ENCODE peak calls at places on chromosomes 2 and 18, in four cellular contexts. R is stomach, T is HL-60, B is HCT116. Y is an unnamed sample.

GRCh38 chr2:128879161-128879560 is 560.5 kb upstream of the HS6ST1 start:
- DNase-seq in R (no peak), T (no peak), B (no peak), Y (no peak)

GRCh38 chr2:68693947-68694346 is 40.7 kb upstream of the ARHGAP25 start:
- DNase-seq in R (no peak), T (no peak), B (no peak), Y (no peak)

GRCh38 chr2:219726916-219727315 is 99.5 kb downstream of the SLC4A3 start:
- DNase-seq in R (no peak), T (peak), B (no peak), Y (no peak)

GRCh38 chr2:70615222-70615621 is 61.6 kb upstream of the TGFA start:
- DNase-seq in R (no peak), T (no peak), B (no peak), Y (no peak)

GRCh38 chr2:88671786-88672427 is 19.6 kb upstream of the RPIA start:
- DNase-seq in R (no peak), T (peak), B (peak), Y (no peak)

GRCh38 chr2:15941483-15941853 is 1.1 kb downstream of the MYCN start:
- DNase-seq in R (no peak), T (no peak), B (no peak), Y (peak)

GRCh38 chr2:233338046-233338445 is 16.2 kb upstream of the DGKD start:
- DNase-seq in R (no peak), T (peak), B (no peak), Y (no peak)

GRCh38 chr2:170512271-170512670 is 202.9 kb upstream of the SP5 start:
- DNase-seq in R (no peak), T (no peak), B (no peak), Y (no peak)

GRCh38 chr2:81550277-81550676 is 1245.7 kb upstream of the LRRTM1 start:
- DNase-seq in R (no peak), T (no peak), B (no peak), Y (no peak)

GRCh38 chr2:186429095-186429494 is 57.0 kb upstream of the ZC3H15 start:
- DNase-seq in R (no peak), T (no peak), B (no peak), Y (no peak)

GRCh38 chr2:14756981-14757657 is 124.6 kb downstream of the LRATD1 start:
- DNase-seq in R (no peak), T (no peak), B (no peak), Y (no peak)

GRCh38 chr2:168138369-168138768 is 109.0 kb downstream of the STK39 start:
- DNase-seq in R (peak), T (no peak), B (no peak), Y (no peak)

GRCh38 chr2:65754219-65754618 is 321.8 kb upstream of the SPRED2 start:
- DNase-seq in R (no peak), T (no peak), B (no peak), Y (no peak)

GRCh38 chr2:127503491-127503890 is 22.8 kb downstream of the IWS1 start:
- DNase-seq in R (no peak), T (no peak), B (no peak), Y (no peak)

GRCh38 chr2:124161542-124161941 is 136.5 kb downstream of the CNTNAP5 start:
- DNase-seq in R (no peak), T (no peak), B (no peak), Y (no peak)

GRCh38 chr2:177692828-177693269 is 300.3 kb downstream of the AGPS start:
- DNase-seq in R (no peak), T (no peak), B (no peak), Y (no peak)

GRCh38 chr18:78970774-78971333 is 8.8 kb upstream of the SALL3 start:
- DNase-seq in R (no peak), T (no peak), B (no peak), Y (no peak)

GRCh38 chr18:986071-986470 is 81.4 kb downstream of the ADCYAP1 start:
- DNase-seq in R (no peak), T (no peak), B (no peak), Y (no peak)

GRCh38 chr18:68841301-68841700 is 43.4 kb downstream of the CCDC102B start:
- DNase-seq in R (no peak), T (no peak), B (no peak), Y (no peak)

GRCh38 chr2:143600136-143600535 is 470.9 kb downstream of the ARHGAP15 start:
- DNase-seq in R (no peak), T (no peak), B (no peak), Y (no peak)

GRCh38 chr2:227267406-227268115 is 57.5 kb upstream of the MFF start:
- DNase-seq in R (no peak), T (no peak), B (no peak), Y (no peak)

GRCh38 chr2:235049069-235049468 is 97.3 kb downstream of the SH3BP4 start:
- DNase-seq in R (peak), T (no peak), B (no peak), Y (no peak)

GRCh38 chr2:235047171-235048160 is 95.6 kb downstream of the SH3BP4 start:
- DNase-seq in R (no peak), T (no peak), B (no peak), Y (no peak)

GRCh38 chr2:235046561-235046960 is 94.7 kb downstream of the SH3BP4 start:
- DNase-seq in R (no peak), T (no peak), B (no peak), Y (peak)

GRCh38 chr2:235049719-235050118 is 97.9 kb downstream of the SH3BP4 start:
- DNase-seq in R (peak), T (no peak), B (no peak), Y (peak)

DNA sequence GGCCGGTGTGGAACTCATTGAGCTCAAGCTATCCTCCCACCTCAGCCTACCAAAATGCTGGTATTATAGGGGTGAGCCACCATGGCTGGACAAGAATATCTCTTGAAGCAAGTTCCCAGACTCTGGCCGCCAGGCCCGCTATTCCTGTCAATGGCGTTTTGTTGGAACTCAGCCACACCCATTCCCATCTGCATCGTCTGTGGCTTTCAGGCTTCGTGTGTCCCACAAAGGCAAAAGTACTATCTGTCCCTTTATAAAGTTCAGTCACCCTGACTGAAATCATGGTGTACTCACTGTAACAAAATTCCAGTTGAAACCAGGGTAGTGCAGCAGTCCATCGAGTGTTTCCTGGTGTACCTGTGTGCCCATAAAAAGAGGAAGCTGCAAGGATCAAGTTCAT is 96.7 kb downstream of the SH3BP4 start:
- DNase-seq in R (peak), T (no peak), B (no peak), Y (no peak)
- TF ChIP-seq POLR2AphosphoS5 in R (no peak), T (no peak), B (no peak), Y (no peak)

DNA sequence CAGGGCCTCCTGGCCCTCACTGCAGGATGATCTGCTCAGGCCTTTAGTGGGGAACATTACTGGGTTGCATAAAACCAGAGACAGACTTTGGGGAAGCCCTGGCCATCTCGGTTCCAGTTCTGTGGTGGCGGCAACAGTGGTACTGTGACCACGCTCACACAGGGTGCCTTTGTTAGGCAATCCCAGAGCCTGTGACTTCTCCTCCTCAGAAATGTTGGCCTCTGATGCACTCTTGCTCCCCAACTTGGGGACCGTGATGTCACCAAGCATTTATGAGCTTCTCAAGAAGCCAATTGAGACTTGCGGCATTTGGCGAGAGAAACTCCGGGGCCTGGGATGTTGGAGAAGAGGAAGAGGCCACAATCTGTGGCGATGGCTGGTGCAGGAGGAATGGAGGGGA is 80.9 kb upstream of the PKDCC start:
- DNase-seq in R (no peak), T (peak), B (no peak), Y (peak)
- H3K27ac ChIP-seq in R (peak), T (no peak), B (no peak), Y (peak)

GRCh38 chr2:171787333-171788072 is 100.2 kb downstream of the DYNC1I2 start:
- DNase-seq in R (no peak), T (no peak), B (no peak), Y (no peak)
- TF ChIP-seq CTCF in R (no peak), T (no peak), B (no peak), Y (no peak)

GRCh38 chr2:4258563-4258962 is 555.2 kb downstream of the DCDC2C start:
- DNase-seq in R (no peak), T (no peak), B (no peak), Y (no peak)
- TF ChIP-seq POLR2AphosphoS5 in R (no peak), T (no peak), B (no peak), Y (no peak)

GRCh38 chr18:31273812-31274527 is 44.0 kb upstream of the DSG1 start:
- DNase-seq in R (no peak), T (no peak), B (no peak), Y (no peak)
- H3K27ac ChIP-seq in R (no peak), T (no peak), B (no peak), Y (peak)

GRCh38 chr18:32891130-32891529 is 118.3 kb upstream of the KLHL14 start:
- DNase-seq in R (no peak), T (no peak), B (no peak), Y (no peak)

GRCh38 chr18:32896781-32897547 is 124.1 kb upstream of the KLHL14 start:
- DNase-seq in R (no peak), T (no peak), B (no peak), Y (no peak)

GRCh38 chr18:32891797-32892196 is 119.0 kb upstream of the KLHL14 start:
- DNase-seq in R (no peak), T (no peak), B (no peak), Y (no peak)

GRCh38 chr18:32889620-32890593 is 117.1 kb upstream of the KLHL14 start:
- DNase-seq in R (no peak), T (no peak), B (no peak), Y (no peak)

DNA sequence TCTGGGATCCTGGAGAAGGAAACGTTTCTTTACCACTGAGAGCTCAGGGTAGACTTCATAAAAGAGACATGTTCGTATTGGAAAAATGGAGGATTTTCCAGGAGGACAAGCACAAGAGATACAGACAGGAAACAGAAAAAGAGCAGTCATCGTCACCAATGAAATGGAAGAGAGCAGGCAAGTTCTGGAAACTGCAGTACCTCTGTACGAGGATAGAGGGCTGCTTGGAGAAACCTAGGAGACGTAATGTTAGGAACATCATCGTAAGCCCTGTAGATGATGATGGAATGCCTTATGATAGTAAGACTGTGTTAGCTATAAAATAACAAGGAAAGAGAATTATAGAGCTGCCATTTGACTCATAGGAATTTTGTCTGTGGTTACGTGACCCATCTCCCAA is 121.1 kb upstream of the KLHL14 start:
- DNase-seq in R (no peak), T (peak), B (no peak), Y (no peak)
- TF ChIP-seq CTCF in R (no peak), T (peak), B (peak), Y (no peak)